ENCODE peak calls at places on chromosomes 5 and 9, in four cellular contexts. R is EH, I is kidney glomerular epithelial cell, A is GM12865. G is an unnamed sample.

GRCh38 chr5:137741718-137742117 is 5.8 kb upstream of the KLHL3 start:
- DNase-seq in R (no peak), I (no peak), A (no peak), G (no peak)

GRCh38 chr5:99900302-99900811 is 634.8 kb upstream of the FAM174A start:
- DNase-seq in R (no peak), I (peak), A (no peak), G (no peak)

GRCh38 chr9:128231638-128232568 is 28.7 kb downstream of the DNM1 start:
- DNase-seq in R (no peak), I (no peak), A (no peak), G (no peak)

GRCh38 chr5:73135429-73136276 is 15.3 kb downstream of the TMEM171 start:
- DNase-seq in A (no peak), R (peak), I (peak), G (no peak)

GRCh38 chr9:130768265-130768664 is 66.8 kb upstream of the ABL1 start:
- DNase-seq in I (peak), R (peak), A (no peak), G (no peak)

GRCh38 chr5:131324311-131324710 is 60.5 kb downstream of the CDC42SE2 start:
- DNase-seq in R (peak), I (no peak), A (no peak), G (no peak)

GRCh38 chr9:79060726-79061125 is 511.0 kb upstream of the TLE4 start:
- DNase-seq in A (no peak), I (no peak), R (peak), G (no peak)

GRCh38 chr5:153352685-153353219 is 137.7 kb upstream of the GRIA1 start:
- DNase-seq in I (peak), A (peak), R (no peak), G (no peak)

GRCh38 chr5:149262315-149262714 is 9.3 kb upstream of the AFAP1L1 start:
- DNase-seq in R (no peak), A (no peak), I (no peak), G (no peak)

GRCh38 chr5:82413302-82414042 is 135.3 kb upstream of the RPS23 start:
- DNase-seq in A (no peak), I (peak), R (peak), G (no peak)

GRCh38 chr5:13359326-13359725 is 585.2 kb downstream of the DNAH5 start:
- DNase-seq in R (no peak), I (peak), A (no peak), G (no peak)

GRCh38 chr9:14887149-14887548 is 23.1 kb downstream of the FREM1 start:
- DNase-seq in I (no peak), A (no peak), R (no peak), G (no peak)

GRCh38 chr5:59746261-59746765 is 147.2 kb downstream of the PDE4D start:
- DNase-seq in R (peak), A (peak), I (peak), G (no peak)

GRCh38 chr9:93009337-93010015 is 49.0 kb upstream of the SUSD3 start:
- DNase-seq in I (no peak), A (no peak), R (no peak), G (no peak)

GRCh38 chr9:132078369-132079356 is 1.0 kb downstream of the MED27 start:
- DNase-seq in A (peak), I (peak), R (peak), G (no peak)

GRCh38 chr9:90815183-90815943 is 13.7 kb downstream of the SYK start:
- DNase-seq in I (no peak), R (no peak), A (peak), G (no peak)

GRCh38 chr5:147303251-147303650 is 68.4 kb downstream of the STK32A start:
- DNase-seq in I (no peak), R (peak), A (no peak), G (no peak)

GRCh38 chr5:62134811-62135210 is 171.2 kb upstream of the KIF2A start:
- DNase-seq in R (no peak), A (no peak), I (no peak), G (no peak)

GRCh38 chr5:68484307-68485068 is 268.9 kb downstream of the PIK3R1 start:
- DNase-seq in A (peak), R (peak), I (no peak), G (no peak)

GRCh38 chr5:175508896-175509295 is 30.5 kb downstream of the SFXN1 start:
- DNase-seq in R (no peak), I (no peak), A (no peak), G (no peak)

G was measured in neural crest cell.